ENCODE peak calls at places on chromosomes 4 and X, in nine cellular contexts. C is breast epithelium, Q is tibial artery, X is cardiac muscle cell, Y is A549, V is Peyer's patch, T is SK-N-SH, B is spleen, U is ovary. D is an unnamed sample.

GRCh38 chr4:85495621-85496020 is 20.7 kb downstream of the ARHGAP24 start:
- DNase-seq in C (no peak), Q (no peak), X (peak; percentile 43), Y (no peak), V (no peak), T (no peak), B (no peak), U (no peak), D (no peak)

GRCh38 chrX:14497184-14497666 is 32.1 kb upstream of the GLRA2 start:
- DNase-seq in C (no peak), Q (peak; percentile 19), X (no peak), Y (no peak), V (no peak), T (no peak), B (no peak), U (no peak), D (no peak)

GRCh38 chr4:112532267-112532666 is 16.3 kb upstream of the NEUROG2 start:
- DNase-seq in C (no peak), Q (no peak), X (no peak), Y (no peak), V (no peak), T (no peak), B (no peak), U (no peak), D (no peak)

GRCh38 chrX:48831909-48832291 is 3.5 kb downstream of the PCSK1N start:
- DNase-seq in C (no peak), Q (no peak), X (no peak), Y (no peak), V (no peak), T (peak; percentile 12), B (no peak), U (no peak), D (no peak)

GRCh38 chr4:80171251-80171650 is 26.1 kb upstream of the PRDM8 start:
- DNase-seq in C (no peak), Q (no peak), X (no peak), Y (no peak), V (no peak), T (no peak), B (no peak), U (no peak), D (no peak)

GRCh38 chr4:43148481-43148880 is 256.0 kb downstream of the GRXCR1 start:
- DNase-seq in C (no peak), Q (no peak), X (no peak), Y (no peak), V (no peak), T (no peak), B (no peak), U (no peak), D (no peak)

GRCh38 chr4:152310223-152310622 is 225.7 kb downstream of the FBXW7 start:
- DNase-seq in C (no peak), Q (no peak), X (no peak), Y (no peak), V (no peak), T (no peak), B (no peak), U (no peak), D (no peak)

GRCh38 chr4:827209-828081 is 1.5 kb upstream of the CPLX1 start:
- DNase-seq in C (no peak), Q (peak; percentile 7), X (no peak), Y (no peak), V (peak; percentile 33), T (no peak), B (peak; percentile 23), U (no peak), D (peak; percentile 25)

GRCh38 chr4:82721819-82722423 is 76.7 kb downstream of the SCD5 start:
- DNase-seq in C (no peak), Q (no peak), X (peak; percentile 29), Y (no peak), V (no peak), T (peak; percentile 64), B (no peak), U (no peak), D (no peak)

GRCh38 chr4:15649914-15650545 is 5.1 kb downstream of the FBXL5 start:
- DNase-seq in C (no peak), Q (peak; percentile 43), X (peak; percentile 69), Y (peak; percentile 33), V (no peak), T (peak; percentile 52), B (no peak), U (no peak), D (no peak)

GRCh38 chr4:113604955-113605354 is 156.6 kb downstream of the CAMK2D start:
- DNase-seq in C (no peak), Q (no peak), X (no peak), Y (peak; percentile 1), V (no peak), T (no peak), B (no peak), U (no peak), D (no peak)

GRCh38 chr4:38740303-38740702 is 42.5 kb downstream of the TLR10 start:
- DNase-seq in C (no peak), Q (no peak), X (no peak), Y (no peak), V (no peak), T (no peak), B (no peak), U (no peak), D (no peak)

GRCh38 chrX:115449742-115450141 is 111.2 kb upstream of the PLS3 start:
- DNase-seq in C (peak; percentile 18), Q (peak; percentile 36), X (no peak), Y (no peak), V (peak; percentile 38), T (no peak), B (no peak), U (peak; percentile 86), D (peak; percentile 64)

GRCh38 chr4:79650794-79651431 is 242.9 kb upstream of the GK2 start:
- DNase-seq in C (no peak), Q (no peak), X (no peak), Y (no peak), V (no peak), T (no peak), B (no peak), U (no peak), D (no peak)

GRCh38 chrX:108148524-108148923 is 56.9 kb downstream of the ATG4A start:
- DNase-seq in C (no peak), Q (no peak), X (no peak), Y (no peak), V (no peak), T (no peak), B (no peak), U (no peak), D (no peak)

GRCh38 chr4:31929676-31930075 is 1209.5 kb downstream of the PCDH7 start:
- DNase-seq in C (no peak), Q (no peak), X (no peak), Y (no peak), V (no peak), T (no peak), B (no peak), U (no peak), D (no peak)

GRCh38 chrX:115356369-115356768 is 66.9 kb downstream of the LUZP4 start:
- DNase-seq in C (no peak), Q (no peak), X (no peak), Y (no peak), V (no peak), T (no peak), B (no peak), U (no peak), D (no peak)

GRCh38 chr4:3767569-3768288 is 1.5 kb downstream of the ADRA2C start:
- DNase-seq in C (no peak), Q (no peak), X (peak; percentile 63), Y (no peak), V (no peak), T (peak; percentile 72), B (no peak), U (peak; percentile 51), D (no peak)

GRCh38 chr4:6270691-6271121 is 1.1 kb downstream of the WFS1 start:
- DNase-seq in C (no peak), Q (no peak), X (no peak), Y (no peak), V (no peak), T (no peak), B (peak; percentile 77), U (peak; percentile 72), D (no peak)

GRCh38 chr4:88659890-88660208 is 37.8 kb downstream of the NAP1L5 start:
- DNase-seq in C (no peak), Q (no peak), X (no peak), Y (no peak), V (no peak), T (no peak), B (no peak), U (no peak), D (no peak)

GRCh38 chrX:23398570-23398969 is 63.9 kb downstream of the PTCHD1 start:
- DNase-seq in C (no peak), Q (no peak), X (no peak), Y (no peak), V (no peak), T (no peak), B (no peak), U (no peak), D (no peak)

GRCh38 chrX:155263854-155264628 is at the start of gene RAB39B:
- DNase-seq in C (no peak), Q (peak; percentile 24), X (peak; percentile 53), Y (peak; percentile 51), V (peak; percentile 39), T (peak; percentile 74), B (peak; percentile 90), U (peak; percentile 57), D (peak; percentile 68)

GRCh38 chrX:10296581-10296980 is 139.8 kb downstream of the CLCN4 start:
- DNase-seq in C (no peak), Q (no peak), X (no peak), Y (no peak), V (no peak), T (no peak), B (no peak), U (no peak), D (no peak)

GRCh38 chr4:126790633-126791032 is 842.1 kb upstream of the INTU start:
- DNase-seq in C (no peak), Q (no peak), X (peak; percentile 10), Y (no peak), V (no peak), T (no peak), B (no peak), U (no peak), D (no peak)
- TF ChIP-seq CTCF in C (no peak), Q (no peak), X (no peak), Y (no peak), V (no peak), T (no peak), B (no peak), U (no peak), D (no peak)

GRCh38 chr4:128358903-128359260 is 71.3 kb upstream of the PGRMC2 start:
- DNase-seq in C (no peak), Q (no peak), X (no peak), Y (no peak), V (no peak), T (no peak), B (no peak), U (no peak), D (no peak)
- H3K27ac ChIP-seq in C (no peak overlapping the region), Q (no peak overlapping the region), X (peak overlapping the region; percentile 87), Y (peak overlapping the region; percentile 85), V (no peak overlapping the region), T (peak overlapping the region; percentile 96), B (no peak overlapping the region), U (no peak overlapping the region), D (no peak overlapping the region)

GRCh38 chrX:119693996-119694451 is 1.1 kb upstream of the SEPTIN6 start:
- DNase-seq in C (no peak), Q (no peak), X (peak; percentile 39), Y (no peak), V (no peak), T (peak; percentile 26), B (peak; percentile 81), U (peak; percentile 43), D (no peak)
- H3K4me3 ChIP-seq in C (no peak overlapping the region), Q (peak overlapping the region; percentile 70), X (peak overlapping the region; percentile 76), Y (no peak overlapping the region), V (peak overlapping the region; percentile 67), T (no peak overlapping the region), B (no peak overlapping the region), U (no peak overlapping the region), D (no peak overlapping the region)

GRCh38 chr4:138681000-138681604 is 334.5 kb upstream of the NOCT start:
- DNase-seq in C (peak; percentile 62), Q (peak; percentile 68), X (peak; percentile 90), Y (peak; percentile 11), V (peak; percentile 73), T (peak; percentile 62), B (peak; percentile 89), U (peak; percentile 79), D (peak; percentile 80)
- TF ChIP-seq CTCF in C (peak; percentile 82), Q (peak; percentile 88), X (peak; percentile 77), Y (peak; percentile 82), V (peak; percentile 90), T (peak; percentile 94), B (peak; percentile 63), U (peak; percentile 72), D (peak; percentile 89)